ENCODE peak calls at places on chromosomes 3 and 15, in four cellular contexts. F is brain microvascular endothelial cell; P is T1000; H is CD8-positive, alpha-beta memory T cell. Y is an unnamed sample.
A peak's percentile ranks its signal among the peaks of the same experiment; 100 is the strongest.

GRCh38 chr15:83284563-83285283 is at the start of gene BNC1:
- DNase-seq in F (no peak), P (no peak), H (no peak), Y (no peak)

GRCh38 chr15:62549345-62549970 is 384.4 kb upstream of the C2CD4B start:
- DNase-seq in F (peak; percentile 53), P (no peak), H (no peak), Y (peak; percentile 2)

GRCh38 chr3:175646865-175647264 is 787.7 kb downstream of the NAALADL2 start:
- DNase-seq in F (no peak), P (no peak), H (no peak), Y (no peak)

GRCh38 chr15:86060614-86061125 is 19.0 kb upstream of the AGBL1 start:
- DNase-seq in F (no peak), P (no peak), H (no peak), Y (no peak)

GRCh38 chr3:192862408-192863385 is 55.0 kb downstream of the MB21D2 start:
- DNase-seq in F (no peak), P (no peak), H (no peak), Y (no peak)

GRCh38 chr3:171954644-171955365 is 84.6 kb upstream of the FNDC3B start:
- DNase-seq in F (peak; percentile 10), P (no peak), H (no peak), Y (no peak)

GRCh38 chr3:58566398-58567250 is 10.6 kb downstream of the FAM107A start:
- DNase-seq in F (no peak), P (no peak), H (no peak), Y (no peak)

GRCh38 chr3:141328286-141329166 is 39.8 kb upstream of the ZBTB38 start:
- DNase-seq in F (no peak), P (no peak), H (no peak), Y (no peak)

GRCh38 chr15:94259121-94259776 is 27.9 kb downstream of the MCTP2 start:
- DNase-seq in F (no peak), P (no peak), H (no peak), Y (no peak)

GRCh38 chr3:114796796-114797195 is 350.3 kb downstream of the ZBTB20 start:
- DNase-seq in F (no peak), P (no peak), H (no peak), Y (no peak)

GRCh38 chr15:57637836-57638235 is 46.1 kb downstream of the MYZAP start:
- DNase-seq in F (no peak), P (no peak), H (no peak), Y (no peak)

GRCh38 chr15:25715536-25716413 is 147.4 kb downstream of the ATP10A start:
- DNase-seq in F (no peak), P (no peak), H (no peak), Y (no peak)

GRCh38 chr3:127964816-127965215 is 49.8 kb downstream of the KBTBD12 start:
- DNase-seq in F (no peak), P (no peak), H (no peak), Y (no peak)

GRCh38 chr15:33111051-33111451 is 83.5 kb downstream of the FMN1 start:
- DNase-seq in F (no peak), P (no peak), H (no peak), Y (no peak)

GRCh38 chr15:73832657-73833056 is 40.7 kb upstream of the TBC1D21 start:
- DNase-seq in F (no peak), P (no peak), H (no peak), Y (no peak)

GRCh38 chr15:38474155-38474757 is 20.3 kb downstream of the FAM98B start:
- DNase-seq in F (peak; percentile 59), P (no peak), H (no peak), Y (peak; percentile 69)

GRCh38 chr3:70856414-70857162 is 544.1 kb upstream of the MDFIC2 start:
- DNase-seq in F (peak; percentile 95), P (no peak), H (no peak), Y (peak; percentile 41)

GRCh38 chr3:188689101-188689574 is 482.6 kb upstream of the TPRG1 start:
- DNase-seq in F (peak; percentile 49), P (no peak), H (no peak), Y (no peak)

GRCh38 chr15:99440029-99440428 is 125.8 kb upstream of the MEF2A start:
- DNase-seq in F (no peak), P (no peak), H (no peak), Y (no peak)

GRCh38 chr15:70742928-70743327 is 20.4 kb downstream of the UACA start:
- DNase-seq in F (no peak), P (no peak), H (no peak), Y (no peak)

GRCh38 chr3:179807588-179807987 is 154.7 kb downstream of the USP13 start:
- DNase-seq in F (no peak), P (no peak), H (no peak), Y (no peak)

GRCh38 chr3:102883515-102883914 is 448.7 kb downstream of the ZPLD1 start:
- DNase-seq in F (no peak), P (no peak), H (no peak), Y (no peak)

GRCh38 chr15:40190591-40190990 is 29.7 kb downstream of the BUB1B start:
- DNase-seq in F (peak; percentile 48), P (no peak), H (no peak), Y (peak; percentile 21)

GRCh38 chr3:36792342-36792741 is 28.0 kb upstream of the DCLK3 start:
- DNase-seq in F (peak; percentile 43), P (no peak), H (no peak), Y (no peak)

GRCh38 chr3:123528130-123528529 is 56.7 kb downstream of the HACD2 start:
- DNase-seq in F (no peak), P (no peak), H (no peak), Y (no peak)

GRCh38 chr15:43125095-43125661 is 8.2 kb upstream of the TMEM62 start:
- DNase-seq in F (no peak), P (no peak), H (no peak), Y (peak; percentile 10)

GRCh38 chr3:46935168-46935858 is 41.2 kb downstream of the CCDC12 start:
- DNase-seq in F (peak; percentile 96), P (peak; percentile 72), H (no peak), Y (peak; percentile 96)

GRCh38 chr3:123285931-123286307 is 84.2 kb downstream of the SEC22A start:
- DNase-seq in F (no peak), P (no peak), H (no peak), Y (no peak)

GRCh38 chr3:152021951-152022461 is 148.6 kb downstream of the SUCNR1 start:
- DNase-seq in F (peak; percentile 45), P (peak; percentile 16), H (no peak), Y (peak; percentile 81)

GRCh38 chr3:178436773-178437172 is 99.5 kb upstream of the KCNMB2 start:
- DNase-seq in F (peak; percentile 23), P (no peak), H (no peak), Y (peak; percentile 44)

GRCh38 chr15:65081270-65081669 is 4.7 kb downstream of the KBTBD13 start:
- DNase-seq in F (no peak), P (no peak), H (no peak), Y (no peak)

GRCh38 chr15:78000089-78000926 is 77.2 kb downstream of the TBC1D2B start:
- DNase-seq in F (peak; percentile 14), P (no peak), H (peak; percentile 69), Y (peak; percentile 38)

GRCh38 chr3:63595221-63595620 is 57.3 kb upstream of the SNTN start:
- DNase-seq in F (no peak), P (no peak), H (no peak), Y (no peak)

Y was measured in kidney glomerular epithelial cell.